ENCODE peak calls at places on chromosomes 4 and X, in nine cellular contexts. A is amygdala; Z is COR-L47; K is brain microvascular endothelial cell; G is NCI-H1436 treated with DMSO at 0.1 percent for 48 hours; M is left ventricle myocardium superior; E is NCI-H1930; J is NCI-H1694; Q is activated naive CD4-positive, alpha-beta T cell treated with anti-CD3 and anti-CD28 coated beads, Interleukin-2, amount 50 U/mL, for 16 hours. F is an unnamed sample.
A peak's percentile ranks its signal among the peaks of the same experiment; 100 is the strongest.

GRCh38 chr4:188887905-188888304 is 748.7 kb downstream of the TRIML1 start:
- DNase-seq in A (no peak), Z (no peak), K (no peak), G (no peak), M (no peak), E (no peak), J (no peak), Q (no peak), F (no peak)

GRCh38 chr4:85486425-85487101 is 11.6 kb downstream of the ARHGAP24 start:
- DNase-seq in A (no peak), Z (no peak), K (no peak), G (peak; percentile 9), M (no peak), E (no peak), J (no peak), Q (no peak), F (no peak)

GRCh38 chr4:87049508-87049907 is 114.7 kb downstream of the AFF1 start:
- DNase-seq in A (peak; percentile 27), Z (no peak), K (no peak), G (no peak), M (no peak), E (no peak), J (peak; percentile 24), Q (no peak), F (no peak)

GRCh38 chr4:7947927-7948326 is 8.3 kb upstream of the AFAP1 start:
- DNase-seq in A (no peak), Z (no peak), K (no peak), G (no peak), M (no peak), E (no peak), J (no peak), Q (no peak), F (no peak)

GRCh38 chr4:98747659-98748091 is 89.3 kb upstream of the TSPAN5 start:
- DNase-seq in A (no peak), Z (no peak), K (peak; percentile 2), G (no peak), M (no peak), E (no peak), J (no peak), Q (no peak), F (no peak)

GRCh38 chr4:63556332-63556731 is 852.9 kb downstream of the TECRL start:
- DNase-seq in A (no peak), Z (no peak), K (no peak), G (no peak), M (no peak), E (no peak), J (no peak), Q (no peak), F (no peak)

GRCh38 chr4:105536601-105537000 is 15.8 kb upstream of the ARHGEF38 start:
- DNase-seq in A (no peak), Z (no peak), K (no peak), G (no peak), M (no peak), E (no peak), J (no peak), Q (no peak), F (no peak)

GRCh38 chr4:132910226-132910748 is 238.8 kb upstream of the PCDH10 start:
- DNase-seq in A (no peak), Z (no peak), K (no peak), G (no peak), M (no peak), E (no peak), J (peak; percentile 70), Q (no peak), F (no peak)

GRCh38 chr4:13240066-13240465 is 244.1 kb downstream of the RAB28 start:
- DNase-seq in A (no peak), Z (no peak), K (peak; percentile 43), G (no peak), M (no peak), E (no peak), J (no peak), Q (no peak), F (no peak)

GRCh38 chr4:182770259-182770968 is 146.8 kb downstream of the DCTD start:
- DNase-seq in A (no peak), Z (no peak), K (no peak), G (no peak), M (no peak), E (no peak), J (no peak), Q (no peak), F (no peak)

GRCh38 chr4:104494161-104494560 is 533 bp downstream of the CXXC4 start:
- DNase-seq in A (no peak), Z (no peak), K (no peak), G (no peak), M (no peak), E (no peak), J (no peak), Q (no peak), F (no peak)

GRCh38 chr4:87014284-87014782 is 79.5 kb downstream of the AFF1 start:
- DNase-seq in A (no peak), Z (no peak), K (no peak), G (no peak), M (no peak), E (no peak), J (no peak), Q (no peak), F (no peak)

GRCh38 chr4:183355405-183355804 is 33.2 kb upstream of the CLDN24 start:
- DNase-seq in A (no peak), Z (no peak), K (peak; percentile 62), G (no peak), M (no peak), E (no peak), J (no peak), Q (no peak), F (no peak)

GRCh38 chr4:2437475-2438215 is 18.9 kb downstream of the CFAP99 start:
- DNase-seq in A (no peak), Z (no peak), K (no peak), G (no peak), M (no peak), E (no peak), J (no peak), Q (no peak), F (peak; percentile 24)

GRCh38 chr4:122045533-122045932 is 93.7 kb upstream of the TRPC3 start:
- DNase-seq in A (no peak), Z (peak; percentile 96), K (peak; percentile 92), G (no peak), M (no peak), E (no peak), J (no peak), Q (no peak), F (no peak)

GRCh38 chrX:62931625-62932024 is 419.5 kb downstream of the SPIN4 start:
- DNase-seq in A (no peak), Z (no peak), K (no peak), G (no peak), M (no peak), E (no peak), J (no peak), Q (no peak), F (no peak)

GRCh38 chrX:153989971-153990655 is 17.6 kb downstream of the TMEM187 start:
- DNase-seq in A (no peak), Z (no peak), K (no peak), G (no peak), M (no peak), E (no peak), J (no peak), Q (no peak), F (no peak)

GRCh38 chr4:1961563-1961962 is 47.2 kb downstream of the NELFA start:
- DNase-seq in A (no peak), Z (no peak), K (no peak), G (no peak), M (no peak), E (no peak), J (no peak), Q (no peak), F (no peak)

GRCh38 chr4:87033902-87034301 is 99.1 kb downstream of the AFF1 start:
- DNase-seq in A (no peak), Z (no peak), K (no peak), G (no peak), M (no peak), E (no peak), J (no peak), Q (no peak), F (no peak)

GRCh38 chr4:123345132-123345923 is 51.3 kb upstream of the SPRY1 start:
- DNase-seq in A (no peak), Z (no peak), K (no peak), G (no peak), M (no peak), E (no peak), J (no peak), Q (no peak), F (no peak)

GRCh38 chr4:154911097-154911496 is 130.0 kb downstream of the RBM46 start:
- DNase-seq in A (no peak), Z (no peak), K (no peak), G (no peak), M (no peak), E (no peak), J (no peak), Q (no peak), F (no peak)

GRCh38 chr4:169203891-169204290 is 66.9 kb downstream of the SH3RF1 start:
- DNase-seq in A (no peak), Z (no peak), K (no peak), G (no peak), M (no peak), E (no peak), J (no peak), Q (no peak), F (no peak)

GRCh38 chr4:11497212-11497806 is 68.6 kb upstream of the HS3ST1 start:
- DNase-seq in A (no peak), Z (no peak), K (no peak), G (no peak), M (no peak), E (no peak), J (no peak), Q (no peak), F (no peak)

GRCh38 chr4:21134994-21135393 is 434.7 kb downstream of the PACRGL start:
- DNase-seq in A (no peak), Z (peak; percentile 64), K (no peak), G (no peak), M (no peak), E (no peak), J (peak; percentile 32), Q (no peak), F (no peak)

GRCh38 chrX:68417651-68418050 is 15.6 kb downstream of the OPHN1 start:
- DNase-seq in A (no peak), Z (no peak), K (no peak), G (no peak), M (no peak), E (no peak), J (no peak), Q (no peak), F (no peak)

GRCh38 chr4:158930573-158930972 is 161.7 kb downstream of the FNIP2 start:
- DNase-seq in A (no peak), Z (no peak), K (no peak), G (no peak), M (no peak), E (no peak), J (no peak), Q (no peak), F (no peak)

F was measured in Right ventricle myocardium superior.